ENCODE peak calls at places on chromosome 14, in six cellular contexts. Z, M, C, X, O and Y are unnamed samples.
A peak's percentile ranks its signal among the peaks of the same experiment; 100 is the strongest.

GRCh38 chr14:47833006-47833405 is 157.6 kb upstream of the MDGA2 start:
- DNase-seq in M (no peak), X (no peak), C (no peak), Z (no peak), O (no peak), Y (no peak)

GRCh38 chr14:90273532-90273931 is 17.2 kb downstream of the PSMC1 start:
- DNase-seq in O (no peak), X (peak; percentile 21), C (no peak), Z (no peak), M (no peak), Y (no peak)

GRCh38 chr14:97873291-97873690 is 1076.1 kb downstream of the VRK1 start:
- DNase-seq in Z (peak; percentile 11), O (no peak), M (no peak), X (no peak), C (no peak), Y (no peak)

GRCh38 chr14:89190779-89191513 is 226.1 kb downstream of the FOXN3 start:
- DNase-seq in C (no peak), X (no peak), O (no peak), M (no peak), Z (no peak), Y (peak; percentile 57)

GRCh38 chr14:69713127-69713800 is 53.7 kb upstream of the SRSF5 start:
- DNase-seq in Z (peak; percentile 56), O (no peak), M (no peak), C (peak; percentile 27), X (no peak), Y (no peak)

GRCh38 chr14:68548194-68549056 is 244.4 kb downstream of the ZFP36L1 start:
- DNase-seq in C (no peak), Z (no peak), M (peak; percentile 98), X (peak; percentile 99), O (peak; percentile 99), Y (peak; percentile 99)

GRCh38 chr14:97120204-97121120 is 323.3 kb downstream of the VRK1 start:
- DNase-seq in M (peak; percentile 50), Z (no peak), O (no peak), C (no peak), X (no peak), Y (no peak)

GRCh38 chr14:97218336-97218712 is 421.1 kb downstream of the VRK1 start:
- DNase-seq in X (no peak), Z (no peak), M (no peak), C (no peak), O (no peak), Y (no peak)

GRCh38 chr14:72743626-72744025 is 150.3 kb downstream of the DPF3 start:
- DNase-seq in X (peak; percentile 27), Z (no peak), O (peak; percentile 35), M (peak; percentile 26), C (no peak), Y (peak; percentile 46)

GRCh38 chr14:69331206-69331605 is 66.9 kb downstream of the ERH start:
- DNase-seq in Z (no peak), M (no peak), C (no peak), X (no peak), O (no peak), Y (no peak)

GRCh38 chr14:102811254-102811963 is 34.2 kb downstream of the TRAF3 start:
- DNase-seq in Z (no peak), C (peak; percentile 44), M (no peak), O (no peak), X (no peak), Y (no peak)

GRCh38 chr14:74980746-74981661 is 21.7 kb upstream of the EIF2B2 start:
- DNase-seq in X (peak; percentile 70), M (peak; percentile 88), C (no peak), Z (no peak), O (peak; percentile 45), Y (peak; percentile 41)

DNA sequence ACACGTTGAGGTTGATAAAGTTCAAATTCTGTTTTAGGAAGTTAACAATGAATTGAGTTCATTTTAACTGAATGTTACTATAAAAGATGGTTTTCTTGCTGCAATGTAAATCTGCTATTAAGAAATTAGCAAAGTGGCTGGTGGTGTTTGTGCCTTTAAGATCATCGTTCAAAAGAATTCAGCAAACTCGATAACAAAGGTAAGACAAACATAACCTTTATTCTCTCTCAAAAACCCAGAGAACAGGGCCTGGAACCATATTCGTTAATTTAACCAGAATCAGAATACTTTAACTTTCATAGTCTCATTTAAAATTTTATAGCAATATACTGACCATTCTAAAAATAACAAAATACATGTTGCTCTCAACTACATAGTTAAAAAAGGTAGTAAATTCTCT is 3.4 kb downstream of the TMEM30B start:
- DNase-seq in M (no peak), Z (peak; percentile 52), C (no peak), O (no peak), X (no peak), Y (no peak)
- H3K4me3 ChIP-seq in M (no peak overlapping the region), Z (no peak overlapping the region), C (no peak overlapping the region), O (no peak overlapping the region), X (no peak overlapping the region), Y (no peak overlapping the region)

GRCh38 chr14:23307687-23308644 is 1.3 kb downstream of the BCL2L2 start:
- DNase-seq in X (no peak), M (no peak), Z (no peak), O (peak; percentile 36), C (no peak), Y (peak; percentile 19)

GRCh38 chr14:23307146-23307447 is 464 bp downstream of the BCL2L2 start:
- DNase-seq in C (no peak), Z (no peak), X (no peak), O (no peak), M (no peak), Y (no peak)

GRCh38 chr14:23306113-23306411 is 571 bp upstream of the BCL2L2 start:
- DNase-seq in O (no peak), Z (peak; percentile 50), X (no peak), C (no peak), M (no peak), Y (no peak)

GRCh38 chr14:23308721-23309445 is 2.2 kb downstream of the BCL2L2 start:
- DNase-seq in O (no peak), M (no peak), Z (no peak), C (no peak), X (no peak), Y (no peak)

DNA sequence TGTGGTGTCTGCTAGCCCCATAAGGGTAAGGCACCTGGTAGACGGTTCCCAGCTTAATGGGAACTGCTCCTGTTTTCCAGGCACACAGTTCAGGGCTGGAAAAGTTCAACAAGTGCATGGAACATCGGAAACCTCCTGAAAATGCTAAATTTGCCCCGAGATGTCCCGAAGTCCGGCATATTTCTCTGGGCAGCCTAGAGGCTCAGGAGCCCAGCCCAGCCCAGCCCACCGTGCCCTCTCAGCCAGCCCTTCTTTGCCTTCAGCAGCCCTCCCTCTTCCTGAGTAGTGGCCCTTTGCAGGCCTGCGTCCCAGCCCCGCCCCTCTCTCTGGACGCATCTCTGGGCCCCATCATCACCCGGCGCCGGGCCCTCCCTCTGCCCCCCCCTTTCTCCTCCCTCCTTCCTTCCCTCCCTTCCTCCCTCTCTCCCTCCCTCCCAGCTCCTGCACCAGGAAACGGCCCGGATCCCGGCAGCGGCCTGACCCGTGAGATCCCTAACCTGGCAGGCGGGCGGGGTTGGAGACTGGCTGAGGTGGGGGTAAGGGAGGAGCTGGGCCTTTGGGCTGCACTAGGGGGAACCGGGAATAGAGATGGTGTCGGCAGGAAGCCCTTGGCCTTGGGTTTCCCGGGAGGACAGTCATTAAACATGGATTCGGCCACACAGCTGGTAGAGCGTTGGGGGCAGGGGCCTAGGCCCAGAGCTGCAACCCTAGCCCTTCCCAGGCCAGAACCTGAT is at the start of gene BCL2L2:
- DNase-seq in M (peak; percentile 98), Z (peak; percentile 94), X (peak; percentile 95), C (no peak), O (peak; percentile 91), Y (peak; percentile 91)
- H3K4me3 ChIP-seq in M (peak within 1 kb of the TSS; percentile 53), Z (peak within 1 kb of the TSS; percentile 57), X (peak within 1 kb of the TSS; percentile 84), C (no peak within 1 kb of the TSS), O (peak within 1 kb of the TSS; percentile 97), Y (peak within 1 kb of the TSS; percentile 94)

GRCh38 chr14:65479386-65479785 is 66.9 kb downstream of the FUT8 start:
- DNase-seq in Z (no peak), X (no peak), M (no peak), C (no peak), O (no peak), Y (no peak)

GRCh38 chr14:65485516-65485915 is 73.0 kb downstream of the FUT8 start:
- DNase-seq in M (no peak), Z (no peak), C (no peak), X (no peak), O (no peak), Y (no peak)

GRCh38 chr14:65486856-65487255 is 74.3 kb downstream of the FUT8 start:
- DNase-seq in M (no peak), O (no peak), C (no peak), X (no peak), Z (no peak), Y (no peak)

GRCh38 chr14:65483647-65484046 is 71.1 kb downstream of the FUT8 start:
- DNase-seq in M (no peak), X (no peak), Z (no peak), C (no peak), O (no peak), Y (no peak)

DNA sequence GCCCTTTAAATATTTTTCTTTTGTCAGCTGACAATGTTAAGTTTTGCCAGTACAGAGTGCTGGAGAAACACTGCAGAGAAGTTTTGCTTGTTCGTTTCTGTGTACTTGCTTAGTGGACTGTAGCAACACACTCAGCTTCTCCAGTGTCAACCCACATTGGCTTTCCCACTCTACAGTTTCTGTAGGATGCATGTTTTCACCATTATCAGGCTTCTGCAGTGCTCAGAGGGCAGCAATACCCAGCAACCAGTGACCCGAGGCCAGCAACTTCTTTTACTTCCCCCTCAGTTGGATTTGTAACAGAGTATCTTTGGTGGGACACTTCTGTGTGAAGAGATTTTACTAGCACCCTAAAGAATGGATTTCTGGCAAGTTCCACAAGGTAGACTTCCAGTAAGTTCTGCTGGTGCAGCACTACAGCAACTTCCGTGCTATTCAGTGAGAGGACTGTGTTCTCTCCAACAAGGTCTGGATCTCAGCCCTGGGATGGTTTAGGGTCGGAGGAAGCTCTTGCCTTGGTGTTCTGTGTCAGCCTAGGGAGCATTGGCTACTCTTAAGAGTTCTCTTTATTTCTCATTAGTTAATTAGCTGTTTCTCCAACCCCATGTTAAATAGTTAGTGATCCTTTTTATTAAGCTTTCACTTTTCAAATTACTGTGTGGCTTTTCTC is 70.4 kb downstream of the FUT8 start:
- DNase-seq in X (no peak), Z (no peak), C (no peak), M (no peak), O (no peak), Y (peak; percentile 14)
- H3K4me3 ChIP-seq in X (no peak overlapping the region), Z (no peak overlapping the region), C (no peak overlapping the region), M (no peak overlapping the region), O (no peak overlapping the region), Y (no peak overlapping the region)

GRCh38 chr14:104966261-104967143 is 11.7 kb downstream of the AHNAK2 start:
- DNase-seq in Z (no peak), C (no peak), O (no peak), M (no peak), X (no peak), Y (no peak)

GRCh38 chr14:104967144-104967413 is 11.1 kb downstream of the AHNAK2 start:
- DNase-seq in M (peak; percentile 91), X (no peak), C (no peak), O (no peak), Z (no peak), Y (no peak)

GRCh38 chr14:104968541-104969401 is 9.4 kb downstream of the AHNAK2 start:
- DNase-seq in Z (no peak), O (peak; percentile 49), M (peak; percentile 95), C (no peak), X (peak; percentile 48), Y (peak; percentile 62)

GRCh38 chr14:104967414-104968152 is 10.6 kb downstream of the AHNAK2 start:
- DNase-seq in O (peak; percentile 40), X (peak; percentile 58), M (peak; percentile 95), Z (no peak), C (no peak), Y (peak; percentile 70)

DNA sequence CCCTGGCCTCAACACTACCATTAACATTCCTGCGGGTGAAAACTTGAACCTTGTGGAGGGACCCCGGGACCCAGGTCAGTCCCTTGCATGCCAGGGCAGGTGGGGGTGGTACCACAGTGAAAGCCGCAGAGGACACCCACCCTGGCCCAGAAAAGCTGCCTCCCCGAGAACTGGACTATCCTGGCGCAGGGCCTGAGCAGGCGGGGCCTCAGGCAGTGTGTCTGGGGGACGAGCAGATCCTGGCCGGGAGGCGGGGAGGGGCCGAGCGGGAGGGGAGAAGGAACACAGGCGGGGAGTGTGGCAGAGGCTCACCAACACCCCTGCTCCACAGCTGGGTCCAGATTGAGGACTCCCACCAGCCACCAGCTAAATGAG is 10.0 kb downstream of the AHNAK2 start:
- DNase-seq in M (peak; percentile 96), Z (no peak), X (peak; percentile 61), O (peak; percentile 58), C (no peak), Y (peak; percentile 86)
- H3K4me3 ChIP-seq in M (no peak overlapping the region), Z (no peak overlapping the region), X (peak overlapping the region; percentile 34), O (peak overlapping the region; percentile 40), C (no peak overlapping the region), Y (peak overlapping the region; percentile 40)